ENCODE peak calls at places on chromosomes 4 and X, in five cellular contexts. G, T, D, U and J are unnamed samples.

GRCh38 chrX:129808829-129809745 is 29.3 kb downstream of the SASH3 start:
- DNase-seq in G (peak; percentile 50), T (no peak), D (no peak), U (no peak), J (no peak)

GRCh38 chr4:182916483-182917181 is 554 bp downstream of the DCTD start:
- DNase-seq in G (peak; percentile 67), T (peak; percentile 43), D (peak; percentile 77), U (peak; percentile 55), J (no peak)

GRCh38 chr4:32700838-32701237 is 1980.7 kb downstream of the PCDH7 start:
- DNase-seq in G (no peak), T (no peak), D (no peak), U (no peak), J (no peak)

GRCh38 chr4:11623726-11624037 is 195.0 kb upstream of the HS3ST1 start:
- DNase-seq in G (no peak), T (peak; percentile 27), D (no peak), U (peak; percentile 32), J (no peak)

GRCh38 chrX:14073561-14073960 is 43.9 kb upstream of the GEMIN8 start:
- DNase-seq in G (peak; percentile 59), T (no peak), D (no peak), U (no peak), J (no peak)

GRCh38 chr4:153402366-153402765 is 57.9 kb downstream of the MND1 start:
- DNase-seq in G (no peak), T (no peak), D (no peak), U (no peak), J (no peak)

GRCh38 chr4:53702334-53703266 is 111.3 kb upstream of the LNX1 start:
- DNase-seq in G (peak; percentile 84), T (peak; percentile 20), D (peak; percentile 87), U (peak; percentile 75), J (no peak)

GRCh38 chr4:120731561-120731960 is 191.0 kb downstream of the PRDM5 start:
- DNase-seq in G (peak; percentile 5), T (no peak), D (no peak), U (no peak), J (no peak)

GRCh38 chr4:7646384-7647061 is 211.8 kb upstream of the PSAPL1 start:
- DNase-seq in G (peak; percentile 11), T (peak; percentile 20), D (no peak), U (no peak), J (no peak)

GRCh38 chr4:188214861-188215260 is 75.6 kb downstream of the TRIML1 start:
- DNase-seq in G (no peak), T (no peak), D (no peak), U (no peak), J (no peak)

GRCh38 chr4:1171306-1172227 is 816 bp downstream of the SPON2 start:
- DNase-seq in G (no peak), T (peak; percentile 71), D (peak; percentile 68), U (no peak), J (no peak)

GRCh38 chrX:47186096-47186740 is 7.4 kb upstream of the UBA1 start:
- DNase-seq in G (no peak), T (no peak), D (no peak), U (no peak), J (no peak)

GRCh38 chr4:11632488-11632887 is 203.8 kb upstream of the HS3ST1 start:
- DNase-seq in G (peak; percentile 19), T (no peak), D (no peak), U (no peak), J (no peak)

GRCh38 chr4:150242820-150243458 is 164.7 kb downstream of the DCLK2 start:
- DNase-seq in G (peak; percentile 61), T (peak; percentile 27), D (no peak), U (no peak), J (no peak)

DNA sequence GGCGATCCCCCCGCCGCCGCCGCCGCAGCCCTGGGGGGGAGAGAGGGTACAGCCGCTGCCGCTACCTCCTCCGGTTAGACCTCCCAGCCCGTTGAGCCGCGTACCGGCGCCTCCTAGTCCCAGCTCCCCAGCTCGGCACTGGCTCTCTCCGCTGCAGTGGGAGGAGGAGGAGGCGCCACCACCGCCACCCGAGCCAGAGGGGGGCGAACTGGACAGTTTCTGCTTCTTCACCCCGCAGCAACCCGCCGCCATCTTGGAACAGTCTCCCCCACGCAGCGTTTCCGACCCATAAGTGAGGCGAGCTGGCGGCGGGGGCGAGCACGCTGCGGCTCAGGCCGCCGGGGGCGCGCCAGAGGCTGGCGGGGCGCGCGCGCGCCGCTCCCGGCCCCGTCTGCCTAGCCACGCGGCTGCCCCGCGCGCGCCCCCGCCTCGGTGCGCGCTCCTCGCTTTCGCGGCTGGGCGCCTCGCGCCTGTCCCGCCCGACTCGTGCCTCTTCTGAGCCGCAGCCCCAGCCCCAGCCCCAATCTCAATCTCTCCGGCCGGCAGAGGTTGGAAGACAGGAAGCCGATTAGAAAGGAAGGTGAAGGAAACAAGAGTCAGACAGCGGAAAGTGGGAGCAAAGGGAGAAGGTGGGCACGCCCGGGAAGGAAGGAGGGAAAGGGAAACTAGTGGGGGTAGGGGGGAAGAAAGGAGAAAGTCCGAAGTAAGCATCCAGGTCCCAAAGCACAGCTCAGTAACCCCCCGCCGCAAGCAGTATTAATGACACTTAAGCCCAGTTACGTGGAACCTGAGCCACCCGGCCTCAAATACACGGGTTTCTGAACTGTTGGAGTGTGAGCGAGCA is at the start of gene AMMECR1:
- DNase-seq in G (peak; percentile 78), T (peak; percentile 84), D (peak; percentile 85), U (peak; percentile 81), J (peak; percentile 18)
- TF ChIP-seq CTCF in G (no peak), T (no peak), D (peak; percentile 18), U (no peak), J (no peak)

DNA sequence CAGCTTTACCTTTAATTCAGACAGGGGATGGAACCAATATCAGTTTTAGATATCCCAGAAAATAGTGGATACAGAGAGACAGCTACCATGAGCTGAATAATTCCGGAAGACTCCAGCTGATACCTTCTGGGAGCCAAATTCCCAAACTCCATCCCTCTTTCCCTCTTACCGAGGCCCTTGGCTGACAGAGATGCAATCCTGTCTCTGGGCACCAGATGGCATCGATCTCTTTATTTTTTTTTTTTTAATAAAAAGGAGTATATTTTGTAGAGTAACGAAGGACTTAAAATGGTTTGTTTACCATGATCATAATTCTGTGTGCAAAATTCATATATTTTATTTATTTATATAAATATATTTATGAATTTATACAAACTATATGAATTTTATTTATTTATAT is 31.0 kb downstream of the RAB40A start:
- DNase-seq in G (peak; percentile 41), T (no peak), D (no peak), U (no peak), J (no peak)
- TF ChIP-seq CTCF in G (peak; percentile 57), T (peak; percentile 16), D (no peak), U (peak; percentile 18), J (peak; percentile 6)

DNA sequence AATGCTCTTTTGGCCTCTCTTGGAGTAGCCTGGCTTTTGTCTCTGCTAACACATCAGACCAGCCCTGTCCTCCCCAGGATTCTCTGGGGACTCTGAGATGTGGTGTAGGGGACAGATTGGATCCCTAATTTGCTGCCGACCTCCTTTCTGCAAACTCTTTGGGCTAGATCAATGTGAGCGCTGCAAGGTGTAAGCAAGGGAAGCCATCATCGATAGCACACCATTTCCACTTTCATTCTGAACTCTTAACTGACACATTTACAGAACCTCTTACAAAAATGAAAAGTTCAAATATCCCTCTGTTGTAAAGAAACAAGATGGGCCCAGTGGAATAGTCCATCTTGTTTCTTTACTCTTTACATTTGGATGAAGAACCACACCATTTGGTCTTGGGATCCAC is 46.6 kb downstream of the PGRMC2 start:
- DNase-seq in G (no peak), T (no peak), D (no peak), U (no peak), J (no peak)
- TF ChIP-seq CTCF in G (no peak), T (no peak), D (no peak), U (no peak), J (no peak)

DNA sequence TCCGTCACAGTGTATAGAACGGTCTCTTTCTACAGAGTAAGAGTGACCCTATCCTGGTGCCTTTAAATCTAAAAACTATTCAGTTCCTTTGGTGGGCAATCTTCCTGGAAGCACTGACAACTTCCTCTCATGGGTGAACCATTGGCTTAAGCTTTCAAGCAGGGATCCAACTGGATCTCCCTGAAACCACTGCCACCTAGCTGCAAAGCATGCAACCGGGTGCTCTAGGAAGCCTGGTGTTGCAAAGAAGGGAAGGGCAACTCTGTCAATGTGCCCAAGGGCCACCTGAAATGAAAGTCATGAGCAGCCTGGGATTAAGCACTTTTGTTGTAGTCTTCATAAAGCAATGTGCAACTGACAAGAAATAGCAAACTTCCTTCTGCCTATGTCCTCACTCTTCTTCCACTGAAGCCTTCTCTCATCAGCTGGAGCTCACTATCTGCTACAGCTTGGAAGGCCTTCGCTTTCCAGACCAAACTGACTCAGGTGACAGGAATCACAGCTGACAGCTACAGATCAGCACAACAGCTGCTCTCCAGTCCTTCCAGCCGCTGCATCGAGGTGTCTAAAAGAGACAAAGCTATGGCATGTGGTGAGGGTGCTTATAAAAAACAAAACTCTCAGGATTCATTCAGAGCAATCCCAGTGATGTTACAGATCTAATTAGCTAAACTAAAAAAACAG is 46.1 kb downstream of the SETD7 start:
- DNase-seq in G (no peak), T (no peak), D (no peak), U (no peak), J (no peak)
- TF ChIP-seq CTCF in G (peak; percentile 36), T (no peak), D (no peak), U (no peak), J (peak; percentile 33)

GRCh38 chrX:5876984-5877655 is 351.5 kb downstream of the NLGN4X start:
- DNase-seq in G (peak; percentile 4), T (no peak), D (no peak), U (no peak), J (no peak)
- TF ChIP-seq CTCF in G (peak; percentile 40), T (no peak), D (peak; percentile 26), U (peak; percentile 10), J (peak; percentile 48)

DNA sequence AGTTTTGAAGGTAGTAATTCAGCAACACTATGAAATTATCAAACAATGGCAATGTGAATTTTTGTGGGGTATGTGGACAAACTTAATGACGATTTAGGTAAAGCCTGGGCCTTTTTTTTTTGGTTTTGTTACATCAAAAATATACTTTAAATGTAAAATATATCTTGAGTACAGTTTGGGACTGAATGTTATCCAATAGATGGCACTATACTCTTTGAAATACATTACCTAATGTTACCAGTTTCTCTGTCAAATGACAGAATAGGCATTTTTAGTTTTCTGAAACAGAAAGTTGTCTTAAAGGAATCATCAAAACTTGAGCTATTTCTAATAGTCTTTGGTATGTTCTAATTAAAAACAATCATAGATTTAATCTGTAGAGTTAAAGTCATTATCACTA is 1651.9 kb downstream of the C4orf33 start:
- DNase-seq in G (peak; percentile 1), T (no peak), D (no peak), U (no peak), J (no peak)
- TF ChIP-seq CTCF in G (peak; percentile 14), T (no peak), D (no peak), U (no peak), J (peak; percentile 43)

GRCh38 chrX:2627272-2627867 is 63.7 kb upstream of the CD99 start:
- DNase-seq in G (peak; percentile 46), T (peak; percentile 76), D (no peak), U (no peak), J (no peak)
- TF ChIP-seq CTCF in G (peak; percentile 57), T (peak; percentile 75), D (peak; percentile 46), U (peak; percentile 43), J (peak; percentile 57)

GRCh38 chr4:168631241-168632151 is 134.6 kb downstream of the PALLD start:
- DNase-seq in G (peak; percentile 38), T (peak; percentile 23), D (peak; percentile 77), U (peak; percentile 59), J (no peak)
- TF ChIP-seq CTCF in G (no peak), T (no peak), D (peak; percentile 53), U (peak; percentile 26), J (no peak)

GRCh38 chr4:55253911-55254593 is 92.0 kb upstream of the SRD5A3 start:
- DNase-seq in G (no peak), T (no peak), D (no peak), U (no peak), J (no peak)
- TF ChIP-seq CTCF in G (no peak), T (no peak), D (no peak), U (no peak), J (no peak)